ENCODE peak calls at places on chromosome 3, in five cellular contexts. G is breast epithelium; K is heart right ventricle; W is CD8-positive, alpha-beta memory T cell; T is HCT116. L is an unnamed sample. For H3K9me3 and H3K4me1, the result is how much of the 10 kb centered on the place peaks cover.

GRCh38 chr3:195873971-195874370 is 34.4 kb downstream of the TNK2 start:
- DNase-seq in G (no peak), K (no peak), W (no peak), T (no peak), L (no peak)

GRCh38 chr3:52087728-52088127 is 31.4 kb upstream of the DUSP7 start:
- DNase-seq in G (no peak), K (no peak), W (no peak), T (no peak), L (no peak)

GRCh38 chr3:67083277-67083676 is 85.2 kb downstream of the KBTBD8 start:
- DNase-seq in G (no peak), K (no peak), W (peak), T (no peak), L (no peak)

GRCh38 chr3:113210608-113211369 is 568 bp upstream of the BOC start:
- DNase-seq in G (no peak), K (no peak), W (no peak), T (no peak), L (no peak)

GRCh38 chr3:14212032-14212431 is 33.4 kb downstream of the LSM3 start:
- DNase-seq in G (no peak), K (no peak), W (no peak), T (no peak), L (no peak)

GRCh38 chr3:197753263-197753662 is 3.6 kb downstream of the FYTTD1 start:
- DNase-seq in G (no peak), K (no peak), W (no peak), T (no peak), L (no peak)

GRCh38 chr3:52786330-52787215 is 8.0 kb upstream of the ITIH3 start:
- DNase-seq in G (peak), K (no peak), W (no peak), T (no peak), L (no peak)

GRCh38 chr3:158330820-158331219 is 220.9 kb downstream of the RSRC1 start:
- DNase-seq in G (no peak), K (no peak), W (no peak), T (no peak), L (no peak)

GRCh38 chr3:64023187-64023860 is at the start of gene PSMD6:
- DNase-seq in G (peak), K (peak), W (peak), T (peak), L (peak)

GRCh38 chr3:33438284-33438668 is 1.9 kb downstream of the UBP1 start:
- DNase-seq in G (no peak), K (no peak), W (no peak), T (no peak), L (no peak)

GRCh38 chr3:124558898-124559649 is 171.2 kb upstream of the UMPS start:
- DNase-seq in G (peak), K (peak), W (no peak), T (peak), L (peak)

DNA sequence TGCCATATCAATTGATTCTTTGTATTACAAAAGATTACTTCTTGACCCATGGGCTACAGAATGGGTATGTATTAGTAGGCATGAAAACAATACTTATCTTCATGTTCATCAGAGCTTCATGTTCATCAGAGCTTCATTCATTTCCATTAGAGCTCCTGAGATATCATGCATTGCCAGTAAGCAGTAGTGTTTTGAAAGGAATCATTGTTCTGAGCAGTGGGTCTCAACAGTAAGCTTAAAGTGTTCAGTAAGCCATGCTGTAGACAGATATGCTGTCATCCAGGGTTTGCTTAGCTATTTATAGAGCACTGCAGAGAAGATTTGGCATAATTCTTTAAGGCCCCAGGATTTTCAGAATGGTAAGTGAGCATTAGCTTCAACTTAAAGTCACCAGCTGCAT is 596.1 kb downstream of the ZNF385D start:
- DNase-seq in G (no peak), K (no peak), W (no peak), T (no peak), L (no peak)
- H3K9me3 ChIP-seq in G (under half), K (under half), W (under half), T (under half), L (under half)

DNA sequence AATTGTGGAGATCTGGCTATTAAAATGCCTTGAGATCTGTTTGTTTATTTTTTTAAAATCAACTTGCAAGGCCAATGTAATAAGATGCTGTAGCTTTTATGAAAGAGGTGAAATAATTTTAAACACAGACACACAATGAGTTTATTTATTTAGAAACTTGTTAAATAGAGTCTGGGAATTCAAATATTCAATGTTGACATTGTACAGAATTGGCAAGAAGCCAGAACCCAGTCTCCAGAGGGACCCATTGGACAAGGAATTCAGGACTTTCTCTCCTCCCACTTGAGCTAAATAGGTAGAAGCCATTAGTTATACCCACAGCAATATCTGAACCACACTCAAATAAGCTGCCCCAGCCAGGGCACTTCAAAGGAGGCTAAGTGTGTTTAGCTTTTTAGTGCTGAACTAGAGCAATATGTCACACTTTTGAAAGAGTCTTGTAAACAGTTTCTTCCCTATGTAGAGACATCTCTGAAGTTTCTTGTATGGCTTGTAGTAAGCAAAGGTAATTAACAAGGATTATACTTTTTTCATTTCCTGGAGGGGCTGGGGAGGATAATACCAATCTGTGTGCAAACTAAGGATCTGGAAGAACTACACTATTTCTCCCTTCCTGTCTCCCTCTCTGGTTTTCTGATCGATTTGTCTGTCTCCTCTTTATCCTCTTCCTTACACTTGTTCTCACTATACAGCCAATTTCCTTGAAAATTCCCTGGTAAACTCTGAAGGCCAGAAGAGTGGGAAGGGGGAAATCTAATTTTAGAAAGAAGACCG is 6.0 kb downstream of the MECOM start:
- DNase-seq in G (no peak), K (no peak), W (no peak), T (no peak), L (no peak)
- H3K4me3 ChIP-seq in G (no peak), K (no peak), W (no peak), T (no peak), L (peak)

DNA sequence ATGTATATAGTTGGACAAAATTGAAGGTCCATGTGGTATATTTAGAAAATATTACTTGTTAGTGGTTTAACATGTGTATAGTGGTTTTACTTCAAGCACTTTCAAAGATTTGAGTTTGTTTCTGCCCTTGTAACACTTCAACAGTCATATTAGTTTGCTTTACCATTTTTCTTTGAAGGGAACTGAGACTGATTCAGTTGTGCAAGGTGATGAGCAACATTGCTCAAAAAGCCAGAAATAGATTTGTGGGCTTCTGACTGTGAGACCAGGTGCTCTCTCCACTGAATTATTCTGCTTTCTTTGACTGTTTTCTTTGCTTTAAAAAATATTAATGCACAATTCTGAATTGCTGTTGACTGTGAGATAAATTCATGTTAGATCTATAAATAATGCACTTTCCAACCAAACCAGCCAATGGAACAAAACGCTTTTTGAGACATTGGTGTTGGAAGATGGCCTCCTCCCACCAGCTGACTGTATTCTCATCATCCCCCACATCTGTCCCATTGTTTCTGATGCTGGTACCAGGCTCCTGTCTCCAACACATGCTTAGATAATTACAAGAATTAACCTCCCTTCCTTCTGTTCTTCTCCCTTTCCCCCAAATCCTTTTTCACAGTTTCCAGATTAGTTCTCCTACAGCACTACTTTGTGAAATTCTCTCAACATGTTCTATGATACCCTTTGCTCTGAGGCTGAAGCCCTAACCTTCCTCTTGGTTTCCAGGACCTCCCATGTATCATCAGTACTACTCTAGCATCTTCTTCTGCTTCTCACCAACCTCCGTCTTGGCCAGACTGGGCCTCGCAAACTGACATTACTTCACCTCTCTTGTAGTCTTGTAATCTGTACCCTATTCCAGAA is 27.9 kb downstream of the PLCL2 start:
- DNase-seq in G (no peak), K (no peak), W (no peak), T (no peak), L (no peak)
- H3K4me1 ChIP-seq in G (under half), K (half or more), W (half or more), T (under half), L (under half)

DNA sequence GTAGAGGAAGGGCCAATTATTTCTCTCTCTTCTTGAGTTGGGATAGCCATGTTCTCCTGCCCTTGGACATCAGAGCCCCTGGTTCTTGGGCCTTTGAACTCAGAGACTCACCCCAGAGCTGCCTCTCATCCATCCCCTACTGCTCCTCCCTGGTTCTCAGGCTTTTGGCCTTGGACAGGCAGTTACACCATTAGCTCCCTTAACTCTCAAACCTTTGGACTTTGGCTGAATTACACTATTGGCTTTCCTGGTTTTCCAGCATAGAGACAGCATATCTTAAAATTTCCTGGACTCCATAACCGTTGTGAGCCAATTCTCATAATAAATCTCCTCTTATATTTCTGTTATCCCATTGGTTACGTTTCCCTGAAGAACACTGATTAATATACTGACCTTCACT is 63.7 kb upstream of the CHL1 start:
- DNase-seq in G (no peak), K (no peak), W (no peak), T (no peak), L (no peak)
- H3K9me3 ChIP-seq in G (under half), K (under half), W (under half), T (under half), L (under half)

GRCh38 chr3:56860948-56861347 is 59.2 kb upstream of the ARHGEF3 start:
- DNase-seq in G (no peak), K (no peak), W (no peak), T (no peak), L (no peak)

GRCh38 chr3:56864090-56864489 is 62.3 kb upstream of the ARHGEF3 start:
- DNase-seq in G (no peak), K (no peak), W (no peak), T (no peak), L (no peak)

GRCh38 chr3:56861511-56861910 is 59.8 kb upstream of the ARHGEF3 start:
- DNase-seq in G (no peak), K (no peak), W (no peak), T (no peak), L (no peak)

GRCh38 chr3:56860351-56860750 is 58.6 kb upstream of the ARHGEF3 start:
- DNase-seq in G (no peak), K (no peak), W (no peak), T (no peak), L (no peak)

GRCh38 chr3:56862352-56863062 is 60.8 kb upstream of the ARHGEF3 start:
- DNase-seq in G (no peak), K (no peak), W (no peak), T (no peak), L (no peak)
- H3K4me3 ChIP-seq in G (no peak), K (no peak), W (no peak), T (no peak), L (no peak)

GRCh38 chr3:134326760-134327593 is 47.3 kb downstream of the AMOTL2 start:
- DNase-seq in G (peak), K (no peak), W (no peak), T (no peak), L (no peak)
- H3K4me1 ChIP-seq in G (under half), K (under half), W (under half), T (half or more), L (half or more)

DNA sequence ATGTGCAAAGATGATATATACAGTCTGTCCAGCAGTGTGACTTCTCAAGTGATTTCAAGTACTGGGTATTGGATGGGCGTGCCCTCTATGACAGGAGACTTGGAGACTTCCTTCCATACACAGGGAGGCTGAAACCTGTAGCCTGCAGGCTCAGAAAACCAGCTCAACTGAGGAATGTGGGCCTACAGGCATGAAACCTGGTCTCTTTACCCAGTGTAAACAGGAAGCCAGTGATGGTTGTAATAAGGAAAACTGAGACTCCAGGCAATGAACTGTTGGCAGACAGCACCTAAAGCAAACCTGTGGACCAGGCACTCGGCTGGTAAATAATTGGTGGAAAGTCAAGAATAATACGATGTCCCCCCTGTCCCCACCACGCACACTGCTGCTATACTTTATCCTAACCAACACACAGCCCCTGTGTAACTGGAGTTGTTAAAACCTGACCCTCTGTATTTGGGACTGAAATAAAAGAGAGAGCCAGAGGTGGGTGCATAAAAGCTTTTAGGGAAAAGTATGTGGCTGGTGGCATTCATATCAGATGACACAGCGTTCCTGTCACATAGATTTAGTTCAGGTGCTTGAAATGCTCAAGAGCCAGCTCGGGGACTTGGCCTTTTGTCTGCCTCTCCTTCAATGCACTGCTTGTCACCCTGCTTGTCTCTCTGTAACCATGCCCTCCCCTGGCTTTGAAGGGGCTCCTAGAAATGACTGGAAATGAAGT is 144.7 kb downstream of the TPRG1 start:
- DNase-seq in G (peak), K (no peak), W (no peak), T (no peak), L (no peak)
- H3K9me3 ChIP-seq in G (under half), K (under half), W (under half), T (under half), L (under half)

DNA sequence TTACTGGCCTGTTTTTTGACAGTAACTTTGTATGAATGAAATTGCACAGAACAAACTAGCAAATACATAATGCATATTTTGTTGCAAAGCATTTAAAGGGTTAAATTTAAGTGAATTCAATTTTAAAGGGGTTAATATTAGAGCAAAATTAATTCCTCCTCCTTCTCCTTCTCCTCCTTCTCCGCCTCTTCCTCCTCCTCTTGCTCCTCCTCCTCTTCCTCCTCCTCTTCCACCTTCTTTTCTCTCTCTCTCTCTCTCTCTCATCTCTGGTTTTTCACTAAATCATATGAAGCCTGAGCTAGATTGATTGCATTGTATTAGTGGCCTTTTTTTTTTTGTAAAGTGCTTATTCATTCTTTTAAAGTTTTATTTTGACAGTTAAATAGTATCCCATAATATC is 154.5 kb downstream of the THRB start:
- DNase-seq in G (no peak), K (no peak), W (no peak), T (no peak), L (no peak)
- H3K4me3 ChIP-seq in G (no peak), K (no peak), W (no peak), T (no peak), L (no peak)